ENCODE peak calls at places on chromosomes 7 and 10, in four cellular contexts. One of them, this sample, is unnamed.

GRCh38 chr7:141198191-141198958 is 124.5 kb downstream of the TMEM178B start:
- DNase-seq in omental fat pad: no peak
- DNase-seq in activated CD8-positive, alpha-beta T cell treated with anti-CD3 and anti-CD28 coated beads for 36 hours: no peak
- DNase-seq in AG04450: no peak
- DNase-seq in this sample: no peak

GRCh38 chr10:11835704-11836103 is 12.5 kb downstream of the PROSER2 start:
- DNase-seq in omental fat pad: no peak
- DNase-seq in activated CD8-positive, alpha-beta T cell treated with anti-CD3 and anti-CD28 coated beads for 36 hours: no peak
- DNase-seq in AG04450: no peak
- DNase-seq in this sample: no peak

GRCh38 chr7:138029941-138030340 is 28.1 kb upstream of the CREB3L2 start:
- DNase-seq in omental fat pad: no peak
- DNase-seq in activated CD8-positive, alpha-beta T cell treated with anti-CD3 and anti-CD28 coated beads for 36 hours: no peak
- DNase-seq in AG04450: no peak
- DNase-seq in this sample: no peak

GRCh38 chr10:80204801-80205477 is 398 bp downstream of the ANXA11 start:
- DNase-seq in omental fat pad: no peak
- DNase-seq in activated CD8-positive, alpha-beta T cell treated with anti-CD3 and anti-CD28 coated beads for 36 hours: peak; percentile 48
- DNase-seq in AG04450: no peak
- DNase-seq in this sample: no peak

GRCh38 chr7:120993011-120993574 is 4.6 kb downstream of the CPED1 start:
- DNase-seq in omental fat pad: no peak
- DNase-seq in activated CD8-positive, alpha-beta T cell treated with anti-CD3 and anti-CD28 coated beads for 36 hours: no peak
- DNase-seq in AG04450: no peak
- DNase-seq in this sample: no peak

GRCh38 chr7:50101873-50102272 is 8.8 kb upstream of the ZPBP start:
- DNase-seq in omental fat pad: no peak
- DNase-seq in activated CD8-positive, alpha-beta T cell treated with anti-CD3 and anti-CD28 coated beads for 36 hours: no peak
- DNase-seq in AG04450: no peak
- DNase-seq in this sample: no peak

GRCh38 chr10:72083234-72084093 is 4.9 kb downstream of the SPOCK2 start:
- DNase-seq in omental fat pad: peak; percentile 16
- DNase-seq in activated CD8-positive, alpha-beta T cell treated with anti-CD3 and anti-CD28 coated beads for 36 hours: no peak
- DNase-seq in AG04450: no peak
- DNase-seq in this sample: no peak

GRCh38 chr10:42836771-42837468 is 54.3 kb downstream of the BMS1 start:
- DNase-seq in omental fat pad: no peak
- DNase-seq in activated CD8-positive, alpha-beta T cell treated with anti-CD3 and anti-CD28 coated beads for 36 hours: peak; percentile 18
- DNase-seq in AG04450: no peak
- DNase-seq in this sample: peak; percentile 11

GRCh38 chr7:378551-379455 is 88.8 kb downstream of the FOXL3 start:
- DNase-seq in omental fat pad: no peak
- DNase-seq in activated CD8-positive, alpha-beta T cell treated with anti-CD3 and anti-CD28 coated beads for 36 hours: peak; percentile 1
- DNase-seq in AG04450: no peak
- DNase-seq in this sample: no peak

GRCh38 chr7:2551418-2551817 is 3.9 kb downstream of the BRAT1 start:
- DNase-seq in omental fat pad: no peak
- DNase-seq in activated CD8-positive, alpha-beta T cell treated with anti-CD3 and anti-CD28 coated beads for 36 hours: no peak
- DNase-seq in AG04450: no peak
- DNase-seq in this sample: no peak

GRCh38 chr7:2553831-2554581 is 1.3 kb downstream of the BRAT1 start:
- DNase-seq in omental fat pad: no peak
- DNase-seq in activated CD8-positive, alpha-beta T cell treated with anti-CD3 and anti-CD28 coated beads for 36 hours: no peak
- DNase-seq in AG04450: no peak
- DNase-seq in this sample: no peak

GRCh38 chr7:2553108-2553507 is 2.2 kb downstream of the BRAT1 start:
- DNase-seq in omental fat pad: no peak
- DNase-seq in activated CD8-positive, alpha-beta T cell treated with anti-CD3 and anti-CD28 coated beads for 36 hours: no peak
- DNase-seq in AG04450: no peak
- DNase-seq in this sample: no peak

GRCh38 chr7:2555121-2556052 is at the start of gene BRAT1:
- DNase-seq in omental fat pad: peak; percentile 95
- DNase-seq in activated CD8-positive, alpha-beta T cell treated with anti-CD3 and anti-CD28 coated beads for 36 hours: peak; percentile 99
- DNase-seq in AG04450: peak; percentile 81
- DNase-seq in this sample: peak; percentile 99

GRCh38 chr7:2554654-2555053 is 670 bp downstream of the BRAT1 start:
- DNase-seq in omental fat pad: no peak
- DNase-seq in activated CD8-positive, alpha-beta T cell treated with anti-CD3 and anti-CD28 coated beads for 36 hours: no peak
- DNase-seq in AG04450: no peak
- DNase-seq in this sample: no peak
- TF ChIP-seq CTCF in omental fat pad: no peak
- TF ChIP-seq CTCF in activated CD8-positive, alpha-beta T cell treated with anti-CD3 and anti-CD28 coated beads for 36 hours: no peak
- TF ChIP-seq CTCF in AG04450: no peak
- TF ChIP-seq CTCF in this sample: no peak

DNA sequence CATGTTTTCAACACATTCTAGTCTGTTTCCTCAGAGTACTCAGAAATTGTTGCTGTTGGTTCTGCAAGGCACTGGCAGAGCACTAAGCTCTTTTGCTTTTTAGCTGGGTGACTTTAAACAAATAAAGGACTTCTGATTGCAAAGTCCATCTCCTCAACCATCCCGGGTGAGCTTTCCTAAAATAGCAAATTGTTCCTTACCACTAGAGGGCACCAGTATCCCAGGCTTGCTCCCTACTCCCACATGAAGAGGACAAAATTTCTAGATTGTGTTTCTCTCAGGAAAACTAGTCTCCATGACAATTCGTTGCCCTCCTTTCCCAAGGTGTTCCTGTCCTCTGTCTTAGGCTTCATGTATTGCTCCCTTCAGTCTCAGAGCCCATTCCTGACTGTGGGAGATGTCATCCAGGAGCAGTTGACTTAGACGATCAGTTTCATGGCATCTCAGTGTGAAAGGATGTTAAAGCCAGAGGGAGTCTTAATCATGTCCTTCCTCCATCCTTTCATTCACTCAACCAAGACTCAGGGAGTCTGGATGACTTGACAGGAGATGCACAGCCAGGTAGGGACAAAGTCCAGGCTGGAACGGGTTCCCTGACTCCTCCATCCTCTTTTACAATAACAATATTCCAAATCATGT is 23.8 kb downstream of the OPALIN start:
- DNase-seq in omental fat pad: no peak
- DNase-seq in activated CD8-positive, alpha-beta T cell treated with anti-CD3 and anti-CD28 coated beads for 36 hours: no peak
- DNase-seq in AG04450: peak; percentile 10
- DNase-seq in this sample: peak; percentile 35
- TF ChIP-seq CTCF in omental fat pad: no peak
- TF ChIP-seq CTCF in activated CD8-positive, alpha-beta T cell treated with anti-CD3 and anti-CD28 coated beads for 36 hours: peak; percentile 64
- TF ChIP-seq CTCF in AG04450: peak; percentile 83
- TF ChIP-seq CTCF in this sample: peak; percentile 55

GRCh38 chr7:55066479-55066878 is 47.7 kb downstream of the EGFR start:
- DNase-seq in omental fat pad: no peak
- DNase-seq in activated CD8-positive, alpha-beta T cell treated with anti-CD3 and anti-CD28 coated beads for 36 hours: no peak
- DNase-seq in AG04450: no peak
- DNase-seq in this sample: peak; percentile 40
- TF ChIP-seq CTCF in omental fat pad: no peak
- TF ChIP-seq CTCF in activated CD8-positive, alpha-beta T cell treated with anti-CD3 and anti-CD28 coated beads for 36 hours: no peak
- TF ChIP-seq CTCF in AG04450: no peak
- TF ChIP-seq CTCF in this sample: no peak

DNA sequence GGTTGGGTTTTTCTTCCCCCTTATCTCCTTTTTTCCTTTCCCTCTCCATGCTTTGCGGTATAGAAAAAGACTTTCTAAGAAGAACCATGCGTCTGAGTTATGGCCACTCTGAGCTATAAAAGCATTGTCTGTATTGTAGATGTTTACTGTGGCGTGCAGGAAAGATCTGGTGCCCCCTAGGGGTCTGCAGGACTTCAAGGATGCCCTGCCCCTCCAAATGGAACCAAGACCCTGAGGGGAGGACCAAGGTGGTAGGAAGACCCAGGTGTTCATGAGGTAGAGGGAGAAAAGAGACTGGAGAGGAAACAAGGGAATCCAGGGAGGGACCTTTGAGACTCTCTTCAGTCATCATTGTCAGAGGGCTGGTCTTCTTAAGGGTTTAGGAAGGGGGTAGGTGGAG is 68.8 kb downstream of the CYP26A1 start:
- DNase-seq in omental fat pad: no peak
- DNase-seq in activated CD8-positive, alpha-beta T cell treated with anti-CD3 and anti-CD28 coated beads for 36 hours: no peak
- DNase-seq in AG04450: no peak
- DNase-seq in this sample: no peak
- TF ChIP-seq CTCF in omental fat pad: no peak
- TF ChIP-seq CTCF in activated CD8-positive, alpha-beta T cell treated with anti-CD3 and anti-CD28 coated beads for 36 hours: no peak
- TF ChIP-seq CTCF in AG04450: no peak
- TF ChIP-seq CTCF in this sample: no peak

GRCh38 chr7:70797109-70797514 is 334.8 kb upstream of the GALNT17 start:
- DNase-seq in omental fat pad: no peak
- DNase-seq in activated CD8-positive, alpha-beta T cell treated with anti-CD3 and anti-CD28 coated beads for 36 hours: no peak
- DNase-seq in AG04450: no peak
- DNase-seq in this sample: no peak
- TF ChIP-seq CTCF in omental fat pad: no peak
- TF ChIP-seq CTCF in activated CD8-positive, alpha-beta T cell treated with anti-CD3 and anti-CD28 coated beads for 36 hours: no peak
- TF ChIP-seq CTCF in AG04450: no peak
- TF ChIP-seq CTCF in this sample: no peak

GRCh38 chr10:76430330-76430729 is 998.9 kb downstream of the LRMDA start:
- DNase-seq in omental fat pad: no peak
- DNase-seq in activated CD8-positive, alpha-beta T cell treated with anti-CD3 and anti-CD28 coated beads for 36 hours: no peak
- DNase-seq in AG04450: no peak
- DNase-seq in this sample: no peak

GRCh38 chr10:76432274-76433012 is 1001.0 kb downstream of the LRMDA start:
- DNase-seq in omental fat pad: no peak
- DNase-seq in activated CD8-positive, alpha-beta T cell treated with anti-CD3 and anti-CD28 coated beads for 36 hours: no peak
- DNase-seq in AG04450: peak; percentile 56
- DNase-seq in this sample: no peak

GRCh38 chr10:76428541-76429330 is 997.3 kb downstream of the LRMDA start:
- DNase-seq in omental fat pad: no peak
- DNase-seq in activated CD8-positive, alpha-beta T cell treated with anti-CD3 and anti-CD28 coated beads for 36 hours: no peak
- DNase-seq in AG04450: peak; percentile 91
- DNase-seq in this sample: no peak

GRCh38 chr10:76429331-76429625 is 997.9 kb downstream of the LRMDA start:
- DNase-seq in omental fat pad: no peak
- DNase-seq in activated CD8-positive, alpha-beta T cell treated with anti-CD3 and anti-CD28 coated beads for 36 hours: no peak
- DNase-seq in AG04450: no peak
- DNase-seq in this sample: no peak

DNA sequence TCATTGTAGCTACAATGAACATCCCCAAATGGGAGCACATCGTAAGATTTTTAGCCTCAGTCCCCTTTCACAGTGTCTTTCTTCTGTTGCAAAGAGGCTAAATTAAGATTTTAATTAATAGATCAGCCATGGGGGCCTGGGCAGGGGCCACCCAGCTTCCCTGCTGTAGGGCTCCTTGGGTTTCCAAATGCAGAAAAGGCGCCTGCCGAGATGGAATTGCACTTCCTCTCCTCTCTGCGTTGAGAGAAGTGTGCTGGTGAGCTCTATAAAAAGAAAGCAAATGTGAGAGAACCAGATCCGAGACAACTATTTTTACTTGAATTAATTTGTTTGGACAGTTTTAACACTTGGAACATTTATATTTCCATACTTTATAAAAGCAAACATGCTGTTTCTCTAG is 998.2 kb downstream of the LRMDA start:
- DNase-seq in omental fat pad: no peak
- DNase-seq in activated CD8-positive, alpha-beta T cell treated with anti-CD3 and anti-CD28 coated beads for 36 hours: no peak
- DNase-seq in AG04450: no peak
- DNase-seq in this sample: no peak
- TF ChIP-seq CTCF in omental fat pad: no peak
- TF ChIP-seq CTCF in activated CD8-positive, alpha-beta T cell treated with anti-CD3 and anti-CD28 coated beads for 36 hours: no peak
- TF ChIP-seq CTCF in AG04450: no peak
- TF ChIP-seq CTCF in this sample: no peak

GRCh38 chr7:16409777-16410176 is 11.6 kb downstream of the CRPPA start:
- DNase-seq in omental fat pad: no peak
- DNase-seq in activated CD8-positive, alpha-beta T cell treated with anti-CD3 and anti-CD28 coated beads for 36 hours: no peak
- DNase-seq in AG04450: no peak
- DNase-seq in this sample: no peak
- TF ChIP-seq CTCF in omental fat pad: no peak
- TF ChIP-seq CTCF in activated CD8-positive, alpha-beta T cell treated with anti-CD3 and anti-CD28 coated beads for 36 hours: no peak
- TF ChIP-seq CTCF in AG04450: no peak
- TF ChIP-seq CTCF in this sample: no peak

DNA sequence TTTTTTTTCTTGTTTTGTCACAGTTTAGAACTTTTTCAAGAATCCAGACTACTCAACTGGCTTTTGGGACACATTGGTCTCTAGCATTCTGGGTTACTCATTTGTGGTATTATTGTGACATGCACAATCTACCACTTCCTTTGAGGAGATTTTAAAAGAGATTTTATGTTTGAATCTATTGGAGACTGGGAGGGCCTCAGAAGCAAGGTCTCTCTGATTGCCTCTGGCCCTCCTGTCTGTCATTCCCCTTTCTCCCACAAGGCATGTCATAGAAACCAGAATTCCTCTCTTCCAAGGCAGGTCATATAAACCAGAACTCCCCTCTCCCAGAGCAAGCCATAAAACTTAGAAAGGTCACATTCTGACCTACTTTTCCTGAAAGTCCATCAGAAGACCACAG is 777.6 kb downstream of the PHTF2 start:
- DNase-seq in omental fat pad: no peak
- DNase-seq in activated CD8-positive, alpha-beta T cell treated with anti-CD3 and anti-CD28 coated beads for 36 hours: no peak
- DNase-seq in AG04450: no peak
- DNase-seq in this sample: no peak
- TF ChIP-seq CTCF in omental fat pad: no peak
- TF ChIP-seq CTCF in activated CD8-positive, alpha-beta T cell treated with anti-CD3 and anti-CD28 coated beads for 36 hours: no peak
- TF ChIP-seq CTCF in AG04450: no peak
- TF ChIP-seq CTCF in this sample: no peak

GRCh38 chr10:112362833-112363232 is 11.1 kb upstream of the ACSL5 start:
- DNase-seq in omental fat pad: no peak
- DNase-seq in activated CD8-positive, alpha-beta T cell treated with anti-CD3 and anti-CD28 coated beads for 36 hours: no peak
- DNase-seq in AG04450: no peak
- DNase-seq in this sample: no peak

GRCh38 chr10:112363696-112364688 is 9.9 kb upstream of the ACSL5 start:
- DNase-seq in omental fat pad: no peak
- DNase-seq in activated CD8-positive, alpha-beta T cell treated with anti-CD3 and anti-CD28 coated beads for 36 hours: no peak
- DNase-seq in AG04450: no peak
- DNase-seq in this sample: no peak

GRCh38 chr10:112359606-112360307 is 14.2 kb upstream of the ACSL5 start:
- DNase-seq in omental fat pad: no peak
- DNase-seq in activated CD8-positive, alpha-beta T cell treated with anti-CD3 and anti-CD28 coated beads for 36 hours: no peak
- DNase-seq in AG04450: no peak
- DNase-seq in this sample: no peak

GRCh38 chr10:112360308-112361270 is 13.3 kb upstream of the ACSL5 start:
- DNase-seq in omental fat pad: no peak
- DNase-seq in activated CD8-positive, alpha-beta T cell treated with anti-CD3 and anti-CD28 coated beads for 36 hours: no peak
- DNase-seq in AG04450: no peak
- DNase-seq in this sample: peak; percentile 11

GRCh38 chr10:112361951-112362770 is 11.8 kb upstream of the ACSL5 start:
- DNase-seq in omental fat pad: no peak
- DNase-seq in activated CD8-positive, alpha-beta T cell treated with anti-CD3 and anti-CD28 coated beads for 36 hours: no peak
- DNase-seq in AG04450: no peak
- DNase-seq in this sample: no peak
- TF ChIP-seq CTCF in omental fat pad: no peak
- TF ChIP-seq CTCF in activated CD8-positive, alpha-beta T cell treated with anti-CD3 and anti-CD28 coated beads for 36 hours: no peak
- TF ChIP-seq CTCF in AG04450: no peak
- TF ChIP-seq CTCF in this sample: no peak

GRCh38 chr7:98085674-98086073 is 21.0 kb upstream of the LMTK2 start:
- DNase-seq in omental fat pad: no peak
- DNase-seq in activated CD8-positive, alpha-beta T cell treated with anti-CD3 and anti-CD28 coated beads for 36 hours: no peak
- DNase-seq in AG04450: no peak
- DNase-seq in this sample: no peak
- TF ChIP-seq CTCF in omental fat pad: no peak
- TF ChIP-seq CTCF in activated CD8-positive, alpha-beta T cell treated with anti-CD3 and anti-CD28 coated beads for 36 hours: no peak
- TF ChIP-seq CTCF in AG04450: no peak
- TF ChIP-seq CTCF in this sample: no peak

This sample was measured in Calu3.